ENCODE peak calls at places on chromosomes 5 and 9, in six cellular contexts. S is neural progenitor cell; A is stimulated activated CD4-positive, alpha-beta T cell treated with anti-CD3 and anti-CD28 coated beads, Interleukin-1b, Interleukin-23, amount 100 ng/mL, for 4 hours; V is fibroblast of mammary gland; X is HFF-Myc; Y is DMS153. C is an unnamed sample.

GRCh38 chr5:112186401-112186990 is 232.6 kb downstream of the EPB41L4A start:
- DNase-seq in S (peak), A (no peak), V (peak), Y (peak), X (no peak), C (no peak)

GRCh38 chr9:16044116-16044881 is 491.5 kb downstream of the CCDC171 start:
- DNase-seq in X (no peak), S (no peak), A (no peak), V (peak), Y (no peak), C (no peak)

GRCh38 chr5:110063640-110064592 is 374.2 kb downstream of the MAN2A1 start:
- DNase-seq in V (peak), S (no peak), A (no peak), Y (no peak), X (no peak), C (no peak)

GRCh38 chr5:26945881-26946280 is 92.5 kb downstream of the CDH9 start:
- DNase-seq in A (no peak), S (no peak), V (no peak), Y (no peak), X (no peak), C (no peak)

GRCh38 chr5:112973904-112974303 is 2.7 kb upstream of the DCP2 start:
- DNase-seq in V (no peak), X (no peak), Y (no peak), A (no peak), S (no peak), C (no peak)

GRCh38 chr5:30401479-30402058 is 791.9 kb upstream of the CDH6 start:
- DNase-seq in A (no peak), Y (peak), S (peak), X (no peak), V (peak), C (peak)

GRCh38 chr9:130225071-130225470 is 40.5 kb upstream of the HMCN2 start:
- DNase-seq in Y (no peak), X (no peak), A (no peak), S (no peak), V (no peak), C (no peak)

GRCh38 chr5:132510076-132510475 is 19.5 kb upstream of the IRF1 start:
- DNase-seq in A (no peak), V (peak), S (no peak), Y (no peak), X (peak), C (no peak)

GRCh38 chr5:15995206-15996052 is 184.2 kb downstream of the MARCHF11 start:
- DNase-seq in X (peak), S (peak), V (peak), Y (peak), A (no peak), C (peak)

GRCh38 chr5:141812512-141812911 is 65.7 kb downstream of the PCDH1 start:
- DNase-seq in S (no peak), Y (no peak), V (no peak), A (no peak), X (no peak), C (no peak)

GRCh38 chr9:136328622-136329041 is 1.3 kb downstream of the GPSM1 start:
- DNase-seq in Y (no peak), V (peak), A (no peak), X (no peak), S (peak), C (no peak)

GRCh38 chr9:125630436-125630835 is 76.6 kb downstream of the MAPKAP1 start:
- DNase-seq in Y (no peak), V (no peak), A (no peak), S (no peak), X (no peak), C (no peak)

GRCh38 chr5:139149477-139150199 is 48.5 kb downstream of the SIL1 start:
- DNase-seq in Y (no peak), A (no peak), V (peak), X (no peak), S (no peak), C (no peak)

GRCh38 chr9:14346826-14347407 is 33.0 kb upstream of the NFIB start:
- DNase-seq in Y (peak), S (peak), X (no peak), V (no peak), A (no peak), C (peak)

GRCh38 chr5:174376726-174377373 is 331.3 kb downstream of the NSG2 start:
- DNase-seq in A (no peak), V (no peak), X (no peak), S (no peak), Y (no peak), C (no peak)